ENCODE peak calls at places on chromosomes 11 and 22, in five cellular contexts. H is central memory CD4-positive, alpha-beta T cell; Y is germinal center; G is NCI-H748 treated with DMSO at 0.1 percent for 48 hours; X is SW480. B is an unnamed sample.

GRCh38 chr11:7353100-7353499 is 101.4 kb downstream of the SYT9 start:
- DNase-seq in Y (peak), G (no peak), H (peak), X (peak), B (peak)

GRCh38 chr11:110029714-110030113 is 63.5 kb upstream of the ZC3H12C start:
- DNase-seq in X (no peak), Y (no peak), G (no peak), H (no peak), B (no peak)

GRCh38 chr22:19495562-19496323 is 16.0 kb downstream of the CDC45 start:
- DNase-seq in G (no peak), H (peak), X (no peak), Y (no peak), B (peak)

GRCh38 chr11:87966744-87967143 is 208.5 kb downstream of the RAB38 start:
- DNase-seq in Y (no peak), H (no peak), X (no peak), G (no peak), B (no peak)

GRCh38 chr11:112734207-112734606 is 227.0 kb upstream of the NCAM1 start:
- DNase-seq in H (no peak), Y (no peak), X (no peak), G (no peak), B (no peak)

GRCh38 chr11:1298695-1299492 is 10.5 kb downstream of the TOLLIP start:
- DNase-seq in Y (no peak), G (no peak), X (peak), H (no peak), B (no peak)

GRCh38 chr11:24422371-24422770 is 74.5 kb upstream of the LUZP2 start:
- DNase-seq in X (no peak), G (no peak), Y (no peak), H (no peak), B (no peak)

GRCh38 chr11:83957038-83957900 is 671.1 kb upstream of the CCDC90B start:
- DNase-seq in Y (no peak), G (no peak), H (no peak), X (no peak), B (no peak)

GRCh38 chr11:73019996-73020395 is 122.1 kb downstream of the FCHSD2 start:
- DNase-seq in Y (no peak), H (no peak), G (no peak), X (no peak), B (no peak)